ENCODE peak calls at places on chromosomes 5 and 9, in eight cellular contexts. S, E, A, F, N, T, O and H are unnamed samples. For H3K27me3, the result is how much of the 10 kb centered on the place peaks cover.

GRCh38 chr9:1871486-1872181 is 143.5 kb upstream of the SMARCA2 start:
- DNase-seq in S (no peak), E (peak), A (no peak), F (no peak), N (peak), T (no peak), O (no peak), H (no peak)

GRCh38 chr9:7094052-7094451 is 336.3 kb downstream of the KDM4C start:
- DNase-seq in S (no peak), E (no peak), A (no peak), F (no peak), N (no peak), T (peak), O (no peak), H (no peak)

GRCh38 chr9:124779368-124780059 is 2.6 kb downstream of the OLFML2A start:
- DNase-seq in S (peak), E (peak), A (peak), F (peak), N (no peak), T (peak), O (peak), H (no peak)

GRCh38 chr5:60510049-60510448 is 189.9 kb downstream of the DEPDC1B start:
- DNase-seq in S (no peak), E (no peak), A (no peak), F (no peak), N (no peak), T (no peak), O (no peak), H (no peak)

GRCh38 chr9:134730011-134730760 is 88.6 kb downstream of the COL5A1 start:
- DNase-seq in S (peak), E (no peak), A (no peak), F (no peak), N (no peak), T (no peak), O (no peak), H (no peak)

GRCh38 chr5:176762489-176762888 is 47.9 kb upstream of the UNC5A start:
- DNase-seq in S (no peak), E (peak), A (peak), F (peak), N (no peak), T (peak), O (no peak), H (no peak)

GRCh38 chr9:2338770-2339169 is 282.8 kb upstream of the VLDLR start:
- DNase-seq in S (no peak), E (no peak), A (no peak), F (no peak), N (no peak), T (peak), O (no peak), H (no peak)

GRCh38 chr5:171387255-171387969 is at the start of gene NPM1:
- DNase-seq in S (peak), E (peak), A (peak), F (peak), N (peak), T (peak), O (peak), H (peak)

GRCh38 chr5:15691536-15691935 is 191.6 kb downstream of the FBXL7 start:
- DNase-seq in S (no peak), E (no peak), A (no peak), F (no peak), N (no peak), T (peak), O (no peak), H (no peak)

GRCh38 chr9:125829743-125830142 is 82.6 kb downstream of the PBX3 start:
- DNase-seq in S (peak), E (no peak), A (no peak), F (no peak), N (peak), T (peak), O (no peak), H (no peak)

GRCh38 chr5:6717247-6717646 is 4.0 kb downstream of the TENT4A start:
- DNase-seq in S (no peak), E (no peak), A (no peak), F (no peak), N (no peak), T (no peak), O (no peak), H (peak)

GRCh38 chr9:121895836-121896544 is 197.1 kb downstream of the TTLL11 start:
- DNase-seq in S (peak), E (no peak), A (no peak), F (no peak), N (no peak), T (peak), O (no peak), H (no peak)

GRCh38 chr5:94627191-94627590 is 8.7 kb downstream of the SLF1 start:
- DNase-seq in S (no peak), E (no peak), A (no peak), F (no peak), N (no peak), T (peak), O (no peak), H (no peak)

GRCh38 chr5:56908942-56909293 is 478 bp upstream of the SETD9 start:
- DNase-seq in S (no peak), E (no peak), A (no peak), F (no peak), N (no peak), T (no peak), O (no peak), H (no peak)

GRCh38 chr9:134722120-134722701 is 80.6 kb downstream of the COL5A1 start:
- DNase-seq in S (no peak), E (no peak), A (no peak), F (no peak), N (no peak), T (no peak), O (no peak), H (no peak)

GRCh38 chr5:16558984-16559629 is 57.7 kb downstream of the RETREG1 start:
- DNase-seq in S (no peak), E (peak), A (no peak), F (no peak), N (no peak), T (no peak), O (no peak), H (no peak)

GRCh38 chr5:51201708-51202107 is 181.5 kb upstream of the ISL1 start:
- DNase-seq in S (no peak), E (no peak), A (no peak), F (no peak), N (no peak), T (no peak), O (no peak), H (no peak)

GRCh38 chr5:35082530-35082929 is 34.8 kb upstream of the AGXT2 start:
- DNase-seq in S (no peak), E (no peak), A (no peak), F (no peak), N (no peak), T (no peak), O (no peak), H (no peak)

GRCh38 chr5:66993448-66993847 is 203.2 kb downstream of the CD180 start:
- DNase-seq in S (no peak), E (no peak), A (no peak), F (no peak), N (no peak), T (no peak), O (no peak), H (no peak)

GRCh38 chr9:22216730-22217160 is 207.6 kb upstream of the CDKN2B start:
- DNase-seq in S (no peak), E (no peak), A (no peak), F (no peak), N (no peak), T (peak), O (no peak), H (no peak)

GRCh38 chr9:121634800-121635261 is 16.6 kb upstream of the DAB2IP start:
- DNase-seq in S (no peak), E (peak), A (peak), F (no peak), N (no peak), T (peak), O (no peak), H (no peak)

DNA sequence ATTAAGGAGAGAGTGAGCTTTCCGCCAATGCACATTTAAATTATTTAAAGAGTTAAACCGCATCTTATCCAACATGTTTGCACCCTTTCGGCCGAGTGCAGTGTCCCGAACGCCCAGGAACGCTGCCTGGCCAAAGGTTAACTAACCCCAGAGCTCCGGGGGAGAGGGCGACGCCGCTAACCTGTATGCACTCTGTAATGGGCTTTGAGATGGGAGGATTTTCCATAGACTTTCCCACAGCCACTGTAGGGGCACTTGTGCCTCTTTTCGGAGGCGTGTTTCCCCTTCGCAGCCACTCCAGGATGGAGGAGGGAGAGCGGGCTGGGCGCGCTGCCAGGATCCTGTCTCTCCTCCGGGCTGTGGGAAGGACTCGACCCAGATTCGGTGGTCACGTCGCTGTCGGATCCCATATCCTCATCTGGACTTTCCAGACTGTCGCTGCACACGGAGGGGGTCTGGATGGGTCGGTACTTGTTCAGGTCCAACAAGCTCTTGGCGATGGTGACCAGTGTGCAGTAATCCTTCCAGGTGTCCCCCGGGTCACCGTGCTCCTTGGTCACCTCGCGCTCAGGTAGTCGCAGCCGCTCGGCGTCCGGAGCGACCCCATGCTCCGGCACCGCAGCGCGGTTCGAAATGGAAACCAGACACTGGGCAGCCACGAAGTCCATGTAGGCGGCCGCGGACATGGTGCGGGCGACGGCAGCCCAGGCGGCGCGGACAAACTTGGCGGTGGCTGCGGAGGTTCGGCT is 1.6 kb downstream of the KLF9 start:
- DNase-seq in S (peak), E (peak), A (peak), F (no peak), N (peak), T (peak), O (peak), H (peak)
- H3K27me3 ChIP-seq in S (under half), E (under half), A (under half), F (under half), N (under half), T (under half), O (under half), H (under half)

GRCh38 chr5:54366707-54367106 is 56.3 kb upstream of the ARL15 start:
- DNase-seq in S (no peak), E (no peak), A (no peak), F (no peak), N (no peak), T (no peak), O (no peak), H (no peak)
- H3K27ac ChIP-seq in S (no peak), E (no peak), A (no peak), F (no peak), N (no peak), T (no peak), O (no peak), H (no peak)

GRCh38 chr5:38259062-38259857 is 901 bp downstream of the EGFLAM start:
- DNase-seq in S (peak), E (no peak), A (no peak), F (no peak), N (no peak), T (no peak), O (no peak), H (no peak)
- H3K27me3 ChIP-seq in S (under half), E (under half), A (half or more), F (half or more), N (under half), T (half or more), O (half or more), H (under half)

DNA sequence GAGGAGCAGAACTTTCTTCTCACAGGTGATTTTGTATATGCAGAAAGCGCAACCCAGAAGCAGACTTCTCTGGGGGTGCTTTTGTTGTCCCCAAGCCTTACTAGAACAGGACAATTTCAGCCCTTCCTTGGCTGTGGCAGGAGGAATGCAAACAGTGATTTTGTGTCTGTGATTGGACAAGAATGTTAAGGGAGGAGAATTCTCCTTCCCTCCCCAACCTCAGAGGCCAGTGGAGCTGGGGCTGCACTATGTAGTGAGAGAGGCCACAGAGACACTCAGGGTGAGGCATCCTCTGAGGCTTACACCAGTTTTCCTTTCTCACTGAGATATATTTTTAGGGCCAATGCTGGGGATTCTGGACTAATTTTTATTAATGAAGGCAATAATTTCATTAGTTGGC is 58.8 kb downstream of the ZNF366 start:
- DNase-seq in S (no peak), E (no peak), A (no peak), F (no peak), N (no peak), T (no peak), O (no peak), H (no peak)
- H3K27ac ChIP-seq in S (no peak), E (no peak), A (no peak), F (no peak), N (no peak), T (no peak), O (no peak), H (no peak)

GRCh38 chr5:920321-920720 is 27.6 kb downstream of the TRIP13 start:
- DNase-seq in S (no peak), E (no peak), A (no peak), F (no peak), N (no peak), T (no peak), O (no peak), H (no peak)
- H3K27me3 ChIP-seq in S (under half), E (under half), A (under half), F (under half), N (under half), T (under half), O (under half), H (under half)

DNA sequence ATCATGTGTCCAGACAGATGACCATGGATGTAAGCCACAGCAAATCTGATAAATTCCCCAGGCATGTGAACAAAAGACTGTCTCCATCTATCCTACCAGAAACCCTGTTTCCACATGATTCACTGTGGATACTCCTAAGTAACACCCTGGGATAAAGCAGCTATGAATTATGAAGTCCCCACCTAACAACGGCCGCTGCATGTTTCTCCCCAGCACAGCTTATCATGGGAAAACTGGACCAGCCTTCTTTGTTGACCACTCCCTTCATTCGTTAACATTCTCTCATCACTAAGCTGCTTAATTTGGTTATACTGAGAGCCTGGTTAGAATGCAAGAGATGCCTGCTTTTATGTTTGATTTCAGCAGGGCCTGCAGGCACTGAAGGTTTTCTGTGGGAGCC is 318.2 kb upstream of the ZNF608 start:
- DNase-seq in S (no peak), E (no peak), A (no peak), F (no peak), N (no peak), T (no peak), O (no peak), H (no peak)
- H3K27ac ChIP-seq in S (no peak), E (no peak), A (no peak), F (no peak), N (no peak), T (no peak), O (no peak), H (no peak)

DNA sequence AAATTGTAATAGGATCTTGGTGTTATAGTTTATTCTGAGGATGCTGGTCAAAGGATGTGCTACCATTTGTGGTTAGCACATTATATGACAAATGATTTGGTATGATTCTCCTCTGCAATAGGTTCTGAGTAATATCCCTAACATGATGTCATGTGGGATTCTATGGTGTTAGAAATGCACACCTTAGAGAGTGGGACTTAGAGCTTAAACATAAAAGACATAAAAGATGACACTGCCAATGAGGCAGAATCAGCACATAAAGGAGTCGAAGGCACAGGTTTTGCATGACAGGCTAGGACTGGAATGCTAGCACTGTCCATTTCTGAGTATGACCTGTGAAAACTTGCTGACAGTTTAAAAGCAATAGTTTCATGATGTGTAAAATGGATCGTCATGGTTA is 100.4 kb downstream of the OSTF1 start:
- DNase-seq in S (no peak), E (no peak), A (no peak), F (peak), N (no peak), T (no peak), O (no peak), H (no peak)
- H3K27me3 ChIP-seq in S (under half), E (under half), A (under half), F (under half), N (under half), T (under half), O (under half), H (under half)

GRCh38 chr9:14301582-14301981 is 12.4 kb downstream of the NFIB start:
- DNase-seq in S (no peak), E (no peak), A (no peak), F (no peak), N (no peak), T (no peak), O (no peak), H (no peak)

GRCh38 chr9:14303110-14303509 is 10.8 kb downstream of the NFIB start:
- DNase-seq in S (no peak), E (no peak), A (no peak), F (no peak), N (no peak), T (no peak), O (no peak), H (no peak)

GRCh38 chr9:14304242-14304641 is 9.7 kb downstream of the NFIB start:
- DNase-seq in S (no peak), E (no peak), A (no peak), F (no peak), N (no peak), T (no peak), O (no peak), H (no peak)

GRCh38 chr9:14302405-14302804 is 11.5 kb downstream of the NFIB start:
- DNase-seq in S (no peak), E (no peak), A (no peak), F (no peak), N (no peak), T (no peak), O (no peak), H (no peak)

DNA sequence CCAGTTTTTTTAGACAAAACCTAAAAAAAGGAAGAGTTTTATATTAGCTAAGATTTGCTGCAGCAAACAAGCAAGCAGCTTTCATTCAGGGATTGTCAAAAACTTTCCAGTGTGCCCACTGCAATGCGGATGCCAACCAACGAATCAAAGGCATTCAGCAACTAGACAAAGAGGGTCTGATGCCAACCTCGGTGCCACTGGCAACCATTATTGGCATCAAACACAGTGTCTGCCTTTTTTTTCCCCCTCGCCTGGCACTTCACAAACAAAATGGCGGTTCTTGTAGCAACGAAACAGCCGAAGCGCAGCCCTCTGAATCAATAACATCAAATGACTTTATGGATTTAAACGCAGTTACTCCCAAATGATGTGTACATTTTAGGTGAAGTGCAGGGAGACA is 10.4 kb downstream of the NFIB start:
- DNase-seq in S (no peak), E (no peak), A (no peak), F (no peak), N (no peak), T (no peak), O (no peak), H (no peak)
- H3K27ac ChIP-seq in S (no peak), E (no peak), A (no peak), F (no peak), N (no peak), T (no peak), O (peak), H (no peak)

GRCh38 chr5:88677943-88678779 is 204.8 kb downstream of the MEF2C start:
- DNase-seq in S (no peak), E (peak), A (no peak), F (no peak), N (no peak), T (no peak), O (no peak), H (no peak)
- H3K27me3 ChIP-seq in S (under half), E (half or more), A (half or more), F (half or more), N (half or more), T (half or more), O (half or more), H (under half)

GRCh38 chr9:127570533-127571111 is 41.5 kb upstream of the STXBP1 start:
- DNase-seq in S (peak), E (no peak), A (no peak), F (no peak), N (no peak), T (no peak), O (no peak), H (no peak)
- H3K27ac ChIP-seq in S (peak), E (no peak), A (no peak), F (no peak), N (peak), T (peak), O (peak), H (no peak)